ENCODE peak calls at places on chromosomes 12 and 14, in ten cellular contexts. N is tibial artery; P is naive thymus-derived CD4-positive, alpha-beta T cell; C is CD4-positive, CD25-positive, alpha-beta regulatory T cell; F is substantia nigra; X is brain pericyte; T is T-helper 9 cell; E is HCT116; S is heart left ventricle; M is left kidney. L is an unnamed sample.

GRCh38 chr14:59391388-59391787 is 73.8 kb downstream of the GPR135 start:
- DNase-seq in E (no peak), T (no peak), X (no peak), S (no peak), P (no peak), F (no peak), C (no peak), N (no peak), M (no peak), L (no peak)

GRCh38 chr14:105739331-105740102 is 213.1 kb downstream of the TMEM121 start:
- DNase-seq in P (no peak), M (no peak), E (no peak), C (no peak), N (no peak), F (no peak), X (no peak), S (no peak), T (no peak), L (no peak)

GRCh38 chr14:75295491-75296338 is 17.1 kb downstream of the FOS start:
- DNase-seq in M (peak), C (peak), X (no peak), E (no peak), N (peak), F (peak), T (peak), P (peak), S (peak), L (peak)

GRCh38 chr12:123089631-123090353 is 61.1 kb downstream of the PITPNM2 start:
- DNase-seq in P (no peak), M (no peak), T (no peak), N (no peak), C (no peak), E (peak), F (no peak), S (no peak), X (peak), L (no peak)

GRCh38 chr12:122721057-122721545 is 4.5 kb upstream of the HCAR3 start:
- DNase-seq in S (no peak), X (peak), N (no peak), C (peak), T (no peak), E (no peak), M (peak), F (no peak), P (no peak), L (no peak)

GRCh38 chr12:39314547-39314946 is 128.4 kb downstream of the KIF21A start:
- DNase-seq in X (no peak), P (no peak), F (no peak), C (no peak), E (no peak), S (no peak), M (no peak), T (no peak), N (no peak), L (no peak)

GRCh38 chr14:104130974-104131651 is 7.3 kb upstream of the KIF26A start:
- DNase-seq in P (no peak), E (no peak), M (peak), T (no peak), F (peak), X (no peak), N (peak), S (peak), C (peak), L (peak)

GRCh38 chr12:100574262-100575074 is 984 bp downstream of the GAS2L3 start:
- DNase-seq in C (no peak), S (peak), N (no peak), M (peak), X (no peak), T (no peak), E (no peak), P (no peak), F (no peak), L (peak)

GRCh38 chr12:106455100-106455499 is 97.6 kb downstream of the POLR3B start:
- DNase-seq in C (no peak), X (no peak), P (no peak), M (no peak), S (no peak), T (no peak), E (no peak), F (no peak), N (no peak), L (no peak)

GRCh38 chr12:113401066-113402000 is 2.4 kb downstream of the SDS start:
- DNase-seq in T (no peak), C (no peak), N (no peak), X (no peak), S (no peak), M (no peak), E (no peak), P (no peak), F (no peak), L (no peak)

GRCh38 chr14:49975799-49976198 is 82.9 kb downstream of the ARF6 start:
- DNase-seq in X (no peak), S (no peak), C (no peak), F (no peak), P (no peak), M (no peak), E (peak), N (no peak), T (no peak), L (no peak)

GRCh38 chr14:80959448-80960006 is 4.1 kb downstream of the TSHR start:
- DNase-seq in X (no peak), N (no peak), C (peak), S (no peak), T (no peak), F (no peak), M (peak), P (peak), E (no peak), L (no peak)

GRCh38 chr14:94052662-94053061 is 26.5 kb downstream of the OTUB2 start:
- DNase-seq in F (no peak), C (no peak), N (peak), E (no peak), X (no peak), M (no peak), T (no peak), S (no peak), P (no peak), L (no peak)

GRCh38 chr12:7122876-7123769 is 5.6 kb downstream of the RBP5 start:
- DNase-seq in N (peak), P (no peak), E (no peak), T (no peak), F (no peak), S (peak), X (no peak), M (peak), C (no peak), L (peak)

GRCh38 chr14:33959692-33960151 is 8.8 kb upstream of the EGLN3 start:
- DNase-seq in F (peak), X (no peak), P (no peak), M (no peak), E (no peak), S (no peak), N (no peak), T (no peak), C (no peak), L (no peak)

GRCh38 chr12:89040146-89040964 is 311.9 kb downstream of the DUSP6 start:
- DNase-seq in C (peak), F (no peak), P (peak), N (no peak), E (no peak), T (peak), S (peak), X (no peak), M (peak), L (no peak)

GRCh38 chr14:34252227-34252626 is 209.8 kb downstream of the SPTSSA start:
- DNase-seq in S (no peak), X (no peak), N (no peak), P (no peak), M (no peak), T (no peak), F (no peak), C (no peak), E (no peak), L (no peak)

GRCh38 chr12:94699796-94700195 is 49.4 kb upstream of the TMCC3 start:
- DNase-seq in C (no peak), X (no peak), F (no peak), E (no peak), N (no peak), T (no peak), S (no peak), M (peak), P (no peak), L (no peak)

GRCh38 chr12:5870183-5870582 is 74.9 kb downstream of the ANO2 start:
- DNase-seq in X (no peak), S (no peak), E (no peak), T (no peak), N (no peak), P (no peak), C (no peak), F (no peak), M (no peak), L (no peak)

GRCh38 chr14:79842270-79842669 is 369.0 kb downstream of the DIO2 start:
- DNase-seq in X (no peak), S (peak), N (peak), E (no peak), T (no peak), P (no peak), F (no peak), M (no peak), C (no peak), L (peak)

GRCh38 chr12:1457901-1458300 is 136.5 kb downstream of the FBXL14 start:
- DNase-seq in P (no peak), C (no peak), M (no peak), X (no peak), N (peak), S (peak), E (no peak), F (no peak), T (no peak), L (no peak)

GRCh38 chr12:48794870-48795269 is 6.0 kb upstream of the ADCY6 start:
- DNase-seq in S (no peak), E (no peak), N (no peak), X (no peak), C (no peak), T (no peak), F (no peak), P (no peak), M (peak), L (no peak)

GRCh38 chr12:57772429-57773322 is at the start of gene EEF1AKMT3:
- DNase-seq in S (peak), P (no peak), C (peak), X (peak), M (peak), T (peak), N (peak), F (no peak), E (no peak), L (peak)

GRCh38 chr12:68352067-68352466 is 19.9 kb upstream of the MDM1 start:
- DNase-seq in M (no peak), F (no peak), E (no peak), C (no peak), S (no peak), P (no peak), T (no peak), X (no peak), N (no peak), L (no peak)